ENCODE peak calls at places on chromosome 3, in six cellular contexts. One of them, this sample, is unnamed.

GRCh38 chr3:123036352-123037014 is 8.9 kb upstream of the SEMA5B start:
- DNase-seq in mammary epithelial cell: peak
- DNase-seq in cardiac fibroblast: peak
- DNase-seq in NB4: peak
- DNase-seq in heart right ventricle: no peak
- DNase-seq in lower lobe of right lung: no peak
- DNase-seq in this sample: peak

GRCh38 chr3:4052691-4053090 is 250.5 kb upstream of the SETMAR start:
- DNase-seq in cardiac fibroblast: no peak
- DNase-seq in lower lobe of right lung: no peak
- DNase-seq in heart right ventricle: no peak
- DNase-seq in mammary epithelial cell: no peak
- DNase-seq in NB4: no peak
- DNase-seq in this sample: no peak

GRCh38 chr3:122233109-122233952 is 49.9 kb downstream of the CASR start:
- DNase-seq in heart right ventricle: no peak
- DNase-seq in mammary epithelial cell: no peak
- DNase-seq in NB4: peak
- DNase-seq in cardiac fibroblast: no peak
- DNase-seq in lower lobe of right lung: peak
- DNase-seq in this sample: no peak

GRCh38 chr3:150599611-150600297 is 3.4 kb upstream of the SELENOT start:
- DNase-seq in heart right ventricle: no peak
- DNase-seq in cardiac fibroblast: peak
- DNase-seq in mammary epithelial cell: peak
- DNase-seq in lower lobe of right lung: no peak
- DNase-seq in NB4: peak
- DNase-seq in this sample: peak

GRCh38 chr3:7520593-7520992 is 659.7 kb downstream of the GRM7 start:
- DNase-seq in lower lobe of right lung: no peak
- DNase-seq in NB4: no peak
- DNase-seq in mammary epithelial cell: no peak
- DNase-seq in cardiac fibroblast: no peak
- DNase-seq in heart right ventricle: no peak
- DNase-seq in this sample: no peak

GRCh38 chr3:29381595-29381994 is 100.7 kb downstream of the RBMS3 start:
- DNase-seq in NB4: no peak
- DNase-seq in cardiac fibroblast: peak
- DNase-seq in heart right ventricle: no peak
- DNase-seq in lower lobe of right lung: no peak
- DNase-seq in mammary epithelial cell: no peak
- DNase-seq in this sample: peak

GRCh38 chr3:193782280-193782654 is 189.3 kb downstream of the OPA1 start:
- DNase-seq in mammary epithelial cell: peak
- DNase-seq in NB4: no peak
- DNase-seq in cardiac fibroblast: no peak
- DNase-seq in heart right ventricle: no peak
- DNase-seq in lower lobe of right lung: peak
- DNase-seq in this sample: peak

GRCh38 chr3:18370672-18371071 is 54.5 kb downstream of the SATB1 start:
- DNase-seq in cardiac fibroblast: no peak
- DNase-seq in NB4: no peak
- DNase-seq in mammary epithelial cell: no peak
- DNase-seq in lower lobe of right lung: no peak
- DNase-seq in heart right ventricle: no peak
- DNase-seq in this sample: no peak

GRCh38 chr3:73740041-73740440 is 115.3 kb upstream of the PDZRN3 start:
- DNase-seq in lower lobe of right lung: no peak
- DNase-seq in NB4: no peak
- DNase-seq in cardiac fibroblast: peak
- DNase-seq in heart right ventricle: no peak
- DNase-seq in mammary epithelial cell: no peak
- DNase-seq in this sample: no peak

GRCh38 chr3:32176989-32177701 is 61.3 kb upstream of the CMTM8 start:
- DNase-seq in heart right ventricle: peak
- DNase-seq in mammary epithelial cell: peak
- DNase-seq in NB4: peak
- DNase-seq in lower lobe of right lung: no peak
- DNase-seq in cardiac fibroblast: peak
- DNase-seq in this sample: peak

GRCh38 chr3:76728411-76728810 is 311.5 kb upstream of the ROBO2 start:
- DNase-seq in mammary epithelial cell: no peak
- DNase-seq in heart right ventricle: no peak
- DNase-seq in lower lobe of right lung: no peak
- DNase-seq in NB4: no peak
- DNase-seq in cardiac fibroblast: no peak
- DNase-seq in this sample: no peak

GRCh38 chr3:76723366-76723765 is 316.5 kb upstream of the ROBO2 start:
- DNase-seq in cardiac fibroblast: no peak
- DNase-seq in heart right ventricle: no peak
- DNase-seq in lower lobe of right lung: no peak
- DNase-seq in mammary epithelial cell: no peak
- DNase-seq in NB4: no peak
- DNase-seq in this sample: no peak

GRCh38 chr3:76724706-76725105 is 315.2 kb upstream of the ROBO2 start:
- DNase-seq in cardiac fibroblast: no peak
- DNase-seq in mammary epithelial cell: no peak
- DNase-seq in NB4: no peak
- DNase-seq in lower lobe of right lung: no peak
- DNase-seq in heart right ventricle: no peak
- DNase-seq in this sample: no peak

GRCh38 chr3:76726034-76726433 is 313.9 kb upstream of the ROBO2 start:
- DNase-seq in cardiac fibroblast: no peak
- DNase-seq in NB4: no peak
- DNase-seq in lower lobe of right lung: no peak
- DNase-seq in mammary epithelial cell: no peak
- DNase-seq in heart right ventricle: no peak
- DNase-seq in this sample: no peak

DNA sequence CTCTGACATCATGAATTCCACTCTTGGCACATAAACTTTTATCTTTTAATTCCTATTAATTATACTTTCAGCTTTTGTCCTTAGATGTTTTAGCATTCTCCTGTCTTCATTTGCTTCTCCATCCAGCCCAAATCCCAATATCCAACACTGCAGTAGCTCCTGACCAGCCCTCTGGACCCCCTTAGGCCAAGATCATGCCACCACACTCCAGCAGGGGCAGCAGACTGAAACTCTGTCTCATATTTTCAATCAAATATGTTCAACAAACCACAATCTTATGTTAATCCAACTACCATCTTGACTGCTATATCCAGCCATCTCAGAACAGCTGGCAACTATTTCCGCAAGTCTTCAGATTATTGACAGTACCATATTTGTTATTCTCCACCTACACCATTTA is 315.8 kb upstream of the ROBO2 start:
- DNase-seq in NB4: no peak
- DNase-seq in mammary epithelial cell: no peak
- DNase-seq in heart right ventricle: no peak
- DNase-seq in lower lobe of right lung: no peak
- DNase-seq in cardiac fibroblast: no peak
- DNase-seq in this sample: no peak
- TF ChIP-seq CTCF in NB4: no peak
- TF ChIP-seq CTCF in mammary epithelial cell: no peak
- TF ChIP-seq CTCF in heart right ventricle: no peak
- TF ChIP-seq CTCF in lower lobe of right lung: no peak
- TF ChIP-seq CTCF in cardiac fibroblast: no peak
- TF ChIP-seq CTCF in this sample: no peak

DNA sequence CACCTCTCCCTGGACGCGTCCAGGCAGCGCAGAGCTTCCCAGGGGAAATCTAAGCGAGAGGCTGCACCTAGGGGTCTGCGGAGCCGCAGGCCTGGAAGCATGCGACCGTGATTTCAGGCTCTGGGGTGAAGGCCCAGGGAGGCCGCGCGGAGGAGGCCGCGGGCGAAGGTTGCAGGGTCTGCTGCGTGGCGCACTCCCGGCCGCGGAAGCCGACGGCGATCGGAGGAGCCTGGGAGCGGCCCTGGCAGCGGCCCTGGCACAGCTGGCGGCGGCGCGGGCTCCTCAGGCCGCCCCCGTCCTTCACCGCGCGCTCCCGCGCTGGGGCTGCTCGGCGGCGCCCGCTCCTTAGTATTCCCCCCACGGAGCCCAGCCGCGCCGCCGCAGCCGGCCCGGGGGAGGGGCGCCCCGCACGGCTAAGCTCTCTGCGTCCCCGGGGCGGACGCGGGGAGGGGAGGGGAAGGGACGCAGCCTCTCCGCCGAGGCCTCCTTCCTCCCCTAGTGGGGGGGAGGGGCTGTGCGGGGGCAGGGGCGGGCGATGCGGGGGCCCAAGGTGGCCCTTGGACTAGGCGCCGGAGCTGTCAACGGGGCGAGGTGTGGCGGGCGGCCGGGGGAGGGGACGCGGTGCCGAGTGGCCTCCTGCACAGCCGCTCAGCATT is 21.9 kb downstream of the EPHB3 start:
- DNase-seq in mammary epithelial cell: no peak
- DNase-seq in cardiac fibroblast: peak
- DNase-seq in lower lobe of right lung: no peak
- DNase-seq in NB4: no peak
- DNase-seq in heart right ventricle: no peak
- DNase-seq in this sample: no peak
- H3K4me3 ChIP-seq in mammary epithelial cell: no peak
- H3K4me3 ChIP-seq in cardiac fibroblast: peak
- H3K4me3 ChIP-seq in lower lobe of right lung: peak
- H3K4me3 ChIP-seq in NB4: no peak
- H3K4me3 ChIP-seq in heart right ventricle: peak
- H3K4me3 ChIP-seq in this sample: peak

DNA sequence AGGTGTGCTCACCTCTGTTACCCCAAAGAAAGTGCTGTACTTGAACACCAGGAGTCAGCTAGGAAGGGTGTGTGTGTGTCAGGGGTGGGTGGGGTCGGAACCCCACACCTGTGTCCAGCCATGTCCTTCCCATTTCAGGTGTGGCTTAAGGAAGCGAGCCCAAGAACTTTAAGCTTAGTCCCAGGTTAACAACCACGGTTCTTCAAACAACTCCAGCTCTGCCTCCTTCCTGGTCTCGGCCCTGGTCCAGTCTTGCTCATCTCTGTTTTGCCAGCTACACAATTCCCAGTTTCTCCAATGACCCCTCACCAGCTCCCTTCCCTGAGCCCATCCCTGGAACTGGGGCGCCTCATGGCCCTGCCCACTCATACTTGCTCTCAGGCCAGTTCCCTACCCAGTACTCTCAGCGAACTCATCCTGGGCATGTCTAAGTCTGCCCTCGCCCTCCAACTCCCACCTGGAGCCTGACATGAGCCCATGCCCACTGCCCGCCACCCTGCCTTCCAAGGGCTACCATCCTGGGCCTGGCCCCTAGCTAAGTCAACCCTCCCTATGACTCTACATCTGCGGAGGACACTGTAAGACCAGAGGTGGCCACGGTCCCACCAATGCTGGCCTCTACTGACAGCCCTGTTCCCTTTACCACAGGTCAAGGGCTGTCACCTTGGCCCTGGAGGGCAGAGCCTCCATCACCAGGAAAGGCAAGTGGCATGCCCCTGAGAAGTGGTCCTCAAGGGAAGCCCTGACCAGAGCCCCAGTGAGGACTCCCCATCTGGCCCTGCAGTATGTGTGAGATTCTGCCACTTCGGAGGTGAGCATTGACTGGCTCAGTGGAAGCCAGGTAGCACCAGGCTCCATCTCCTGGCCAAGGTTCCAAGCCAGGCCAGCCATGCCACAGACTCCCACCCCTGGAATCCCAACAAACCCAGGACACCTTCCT is 9.2 kb downstream of the POC1A start:
- DNase-seq in lower lobe of right lung: peak
- DNase-seq in NB4: no peak
- DNase-seq in heart right ventricle: no peak
- DNase-seq in cardiac fibroblast: no peak
- DNase-seq in mammary epithelial cell: no peak
- DNase-seq in this sample: no peak
- TF ChIP-seq CTCF in lower lobe of right lung: no peak
- TF ChIP-seq CTCF in NB4: no peak
- TF ChIP-seq CTCF in heart right ventricle: no peak
- TF ChIP-seq CTCF in cardiac fibroblast: no peak
- TF ChIP-seq CTCF in mammary epithelial cell: no peak
- TF ChIP-seq CTCF in this sample: no peak

GRCh38 chr3:182824957-182825356 is 31.7 kb downstream of the ATP11B start:
- DNase-seq in heart right ventricle: no peak
- DNase-seq in NB4: no peak
- DNase-seq in mammary epithelial cell: no peak
- DNase-seq in cardiac fibroblast: no peak
- DNase-seq in lower lobe of right lung: no peak
- DNase-seq in this sample: no peak

DNA sequence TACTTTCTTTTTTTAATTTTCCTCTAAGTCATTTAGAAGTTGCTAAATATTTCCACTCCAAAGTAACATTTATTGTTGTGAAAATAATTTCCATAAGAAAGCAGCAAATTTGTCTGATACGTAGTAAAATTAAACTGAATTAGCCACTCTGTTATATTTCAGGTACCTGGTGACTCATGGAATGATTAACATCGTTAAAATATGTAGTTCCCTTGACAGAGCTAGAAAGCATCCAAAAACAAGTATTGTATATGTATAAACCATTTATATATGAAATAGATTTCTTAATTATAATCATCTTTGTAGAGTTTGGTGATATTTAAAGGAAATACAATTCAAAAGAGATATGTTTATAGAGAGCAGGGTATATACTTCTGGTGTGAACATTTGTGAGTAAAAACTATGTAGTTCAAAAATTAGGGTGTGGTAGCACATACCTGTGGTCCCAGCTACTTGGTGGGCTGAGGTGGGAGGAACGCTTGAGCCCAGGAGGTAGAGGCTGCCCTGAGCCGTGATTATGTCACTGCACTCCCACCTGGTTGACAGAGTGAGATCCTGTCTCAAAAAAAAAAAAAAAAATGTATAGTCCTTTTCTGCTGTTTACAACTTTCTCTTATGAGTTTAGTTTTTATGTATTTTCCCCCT is 36.6 kb downstream of the ATP11B start:
- DNase-seq in cardiac fibroblast: no peak
- DNase-seq in lower lobe of right lung: no peak
- DNase-seq in mammary epithelial cell: peak
- DNase-seq in NB4: no peak
- DNase-seq in heart right ventricle: no peak
- DNase-seq in this sample: peak
- H3K4me3 ChIP-seq in cardiac fibroblast: no peak
- H3K4me3 ChIP-seq in lower lobe of right lung: no peak
- H3K4me3 ChIP-seq in mammary epithelial cell: no peak
- H3K4me3 ChIP-seq in NB4: no peak
- H3K4me3 ChIP-seq in heart right ventricle: no peak
- H3K4me3 ChIP-seq in this sample: no peak

GRCh38 chr3:139564290-139564861 is 24.8 kb upstream of the RBP1 start:
- DNase-seq in NB4: peak
- DNase-seq in mammary epithelial cell: no peak
- DNase-seq in cardiac fibroblast: peak
- DNase-seq in heart right ventricle: no peak
- DNase-seq in lower lobe of right lung: no peak
- DNase-seq in this sample: peak
- TF ChIP-seq CTCF in NB4: no peak
- TF ChIP-seq CTCF in mammary epithelial cell: peak
- TF ChIP-seq CTCF in cardiac fibroblast: peak
- TF ChIP-seq CTCF in heart right ventricle: peak
- TF ChIP-seq CTCF in lower lobe of right lung: peak
- TF ChIP-seq CTCF in this sample: peak

This sample was measured in epithelial cell of esophagus.